ENCODE peak calls at places on chromosomes 16 and 17, in nine cellular contexts. S is NCI-H1930, Z is GM19239, G is GM03348, X is A549, Q is NCI-H524, I is fibroblast of lung, V is GF-D8, U is tibial artery. T is an unnamed sample.

GRCh38 chr17:70295732-70296131 is 126.4 kb downstream of the KCNJ2 start:
- DNase-seq in S (no peak), Z (no peak), G (no peak), X (no peak), Q (peak; percentile 17), I (no peak), V (no peak), U (no peak), T (no peak)

GRCh38 chr17:65027305-65027704 is 29.2 kb downstream of the GNA13 start:
- DNase-seq in S (no peak), Z (no peak), G (peak; percentile 39), X (peak; percentile 74), Q (no peak), I (peak; percentile 69), V (no peak), U (no peak), T (peak; percentile 36)

GRCh38 chr17:49572226-49572625 is 3.4 kb upstream of the NXPH3 start:
- DNase-seq in S (no peak), Z (no peak), G (no peak), X (no peak), Q (no peak), I (no peak), V (no peak), U (peak; percentile 54), T (no peak)

GRCh38 chr17:35896011-35896587 is 15.9 kb upstream of the CCL5 start:
- DNase-seq in S (no peak), Z (no peak), G (no peak), X (no peak), Q (no peak), I (no peak), V (peak; percentile 81), U (peak; percentile 39), T (no peak)

GRCh38 chr17:80861892-80862291 is 129.7 kb upstream of the CHMP6 start:
- DNase-seq in S (no peak), Z (no peak), G (no peak), X (peak; percentile 58), Q (peak; percentile 44), I (peak; percentile 49), V (no peak), U (no peak), T (peak; percentile 48)

GRCh38 chr17:80119271-80119791 is 17.9 kb downstream of the GAA start:
- DNase-seq in S (no peak), Z (no peak), G (no peak), X (no peak), Q (peak; percentile 56), I (no peak), V (no peak), U (no peak), T (peak; percentile 38)

GRCh38 chr16:54265558-54266213 is 20.9 kb downstream of the IRX3 start:
- DNase-seq in S (no peak), Z (no peak), G (no peak), X (no peak), Q (no peak), I (no peak), V (no peak), U (peak; percentile 50), T (no peak)

GRCh38 chr17:75832164-75832651 is 12.0 kb downstream of the UNC13D start:
- DNase-seq in S (no peak), Z (no peak), G (peak; percentile 58), X (no peak), Q (no peak), I (peak; percentile 61), V (peak; percentile 39), U (no peak), T (peak; percentile 88)

GRCh38 chr17:73003487-73003886 is 89.0 kb downstream of the SLC39A11 start:
- DNase-seq in S (no peak), Z (no peak), G (no peak), X (peak; percentile 17), Q (no peak), I (no peak), V (no peak), U (no peak), T (peak; percentile 42)

GRCh38 chr17:50582741-50583140 is 22.2 kb downstream of the CACNA1G start:
- DNase-seq in S (no peak), Z (no peak), G (no peak), X (no peak), Q (no peak), I (no peak), V (no peak), U (no peak), T (no peak)

GRCh38 chr17:3506054-3506453 is 30.3 kb downstream of the ASPA start:
- DNase-seq in S (no peak), Z (no peak), G (no peak), X (no peak), Q (no peak), I (no peak), V (no peak), U (no peak), T (no peak)

GRCh38 chr16:24635900-24636610 is 93.4 kb upstream of the TNRC6A start:
- DNase-seq in S (no peak), Z (no peak), G (peak; percentile 89), X (peak; percentile 92), Q (peak; percentile 80), I (peak; percentile 96), V (no peak), U (peak; percentile 78), T (no peak)

GRCh38 chr17:17598003-17598402 is 6.5 kb upstream of the PEMT start:
- DNase-seq in S (no peak), Z (no peak), G (no peak), X (no peak), Q (no peak), I (no peak), V (no peak), U (no peak), T (no peak)

T was measured in WERI-Rb-1.